ENCODE peak calls at places on chromosomes 13 and 19, in five cellular contexts. F is GM23248; Q is CD8-positive, alpha-beta memory T cell; Z is AG04450; J is lower lobe of right lung. K is an unnamed sample.
A peak's percentile ranks its signal among the peaks of the same experiment; 100 is the strongest.

GRCh38 chr19:10988921-10989320 is 28.1 kb downstream of the SMARCA4 start:
- DNase-seq in J (no peak), Q (no peak), Z (no peak), F (no peak), K (no peak)

GRCh38 chr19:13018037-13018914 is 23.0 kb downstream of the NFIX start:
- DNase-seq in Z (no peak), Q (no peak), F (peak; percentile 77), J (no peak), K (peak; percentile 90)

GRCh38 chr19:33498391-33499000 is 23.1 kb downstream of the PEPD start:
- DNase-seq in F (no peak), Q (peak; percentile 3), J (peak; percentile 30), Z (no peak), K (no peak)

GRCh38 chr19:34480971-34481821 is at the start of gene WTIP:
- DNase-seq in F (peak; percentile 91), Z (peak; percentile 80), J (peak; percentile 78), Q (no peak), K (peak; percentile 83)

GRCh38 chr13:30734434-30734833 is 909 bp upstream of the ALOX5AP start:
- DNase-seq in J (no peak), Z (peak; percentile 23), F (peak; percentile 73), Q (no peak), K (no peak)

GRCh38 chr19:10184636-10185035 is 10.1 kb downstream of the DNMT1 start:
- DNase-seq in J (no peak), F (no peak), Z (no peak), Q (no peak), K (no peak)

GRCh38 chr19:49585023-49585422 is 3.9 kb downstream of the PRRG2 start:
- DNase-seq in F (no peak), J (no peak), Q (no peak), Z (no peak), K (no peak)

GRCh38 chr19:46626441-46626840 is 1.6 kb upstream of the PTGIR start:
- DNase-seq in Q (no peak), J (no peak), Z (no peak), F (no peak), K (peak; percentile 63)

GRCh38 chr13:66926851-66927524 is 303.1 kb downstream of the PCDH9 start:
- DNase-seq in Q (no peak), F (no peak), J (no peak), Z (no peak), K (no peak)

GRCh38 chr19:34145741-34146202 is 26.5 kb upstream of the LSM14A start:
- DNase-seq in F (peak; percentile 60), Z (no peak), J (no peak), Q (peak; percentile 67), K (peak; percentile 29)

GRCh38 chr13:57627663-57628062 is 3.9 kb upstream of the PCDH17 start:
- DNase-seq in J (no peak), Z (no peak), Q (no peak), F (peak; percentile 36), K (no peak)

GRCh38 chr13:60627071-60627686 is 230.2 kb downstream of the TDRD3 start:
- DNase-seq in Q (no peak), J (no peak), Z (no peak), F (peak; percentile 50), K (no peak)

GRCh38 chr13:77300176-77301141 is 26.4 kb downstream of the MYCBP2 start:
- DNase-seq in J (no peak), F (peak; percentile 85), Z (peak; percentile 39), Q (no peak), K (peak; percentile 40)

GRCh38 chr19:45876411-45877197 is 9.3 kb downstream of the IRF2BP1 start:
- DNase-seq in Q (no peak), Z (no peak), F (peak; percentile 28), J (no peak), K (peak; percentile 80)

GRCh38 chr19:16435238-16435911 is 36.4 kb downstream of the EPS15L1 start:
- DNase-seq in Q (no peak), J (no peak), F (peak; percentile 92), Z (peak; percentile 84), K (peak; percentile 30)

GRCh38 chr19:8988204-8988603 is 22.0 kb downstream of the MUC16 start:
- DNase-seq in Z (no peak), F (no peak), Q (no peak), J (no peak), K (no peak)

GRCh38 chr19:4555657-4556561 is 3.6 kb downstream of the SEMA6B start:
- DNase-seq in F (no peak), Z (no peak), J (no peak), Q (no peak), K (no peak)

GRCh38 chr13:27770809-27771208 is 21.5 kb upstream of the GSX1 start:
- DNase-seq in J (no peak), Z (no peak), Q (no peak), F (peak; percentile 32), K (no peak)

GRCh38 chr19:37963190-37963947 is 56.4 kb downstream of the SIPA1L3 start:
- DNase-seq in J (no peak), Q (no peak), F (peak; percentile 51), Z (no peak), K (no peak)

GRCh38 chr19:37961198-37961597 is 54.2 kb downstream of the SIPA1L3 start:
- DNase-seq in J (no peak), Z (no peak), F (no peak), Q (no peak), K (no peak)

GRCh38 chr19:37966211-37967072 is 59.4 kb downstream of the SIPA1L3 start:
- DNase-seq in F (no peak), Q (no peak), J (peak; percentile 39), Z (no peak), K (no peak)

GRCh38 chr19:37959665-37960114 is 52.7 kb downstream of the SIPA1L3 start:
- DNase-seq in F (no peak), J (no peak), Q (no peak), Z (no peak), K (no peak)

DNA sequence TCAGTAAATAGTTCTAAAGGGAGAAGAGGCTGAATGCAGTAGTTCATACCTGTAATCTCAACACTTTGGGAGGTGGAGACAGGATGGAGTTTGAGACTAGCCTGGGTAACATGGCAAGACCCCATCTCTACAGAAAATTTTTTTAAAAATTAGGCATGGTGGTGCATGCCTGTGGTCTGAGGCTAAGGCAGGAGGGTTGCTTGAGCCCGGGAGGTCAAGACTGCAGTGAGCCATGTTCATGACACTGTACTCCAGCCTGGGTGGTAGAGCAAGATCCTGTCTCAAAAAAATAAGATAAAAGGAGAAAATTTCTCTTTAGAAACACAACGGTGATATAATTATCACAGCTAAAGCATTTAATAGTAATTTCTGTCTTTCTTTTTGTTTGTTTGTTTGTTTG is 57.1 kb downstream of the SIPA1L3 start:
- DNase-seq in Z (no peak), F (peak; percentile 17), J (no peak), Q (no peak), K (no peak)
- H3K27ac ChIP-seq in Z (no peak overlapping the region), F (peak overlapping the region; percentile 48), J (no peak overlapping the region), Q (no peak overlapping the region), K (no peak overlapping the region)

DNA sequence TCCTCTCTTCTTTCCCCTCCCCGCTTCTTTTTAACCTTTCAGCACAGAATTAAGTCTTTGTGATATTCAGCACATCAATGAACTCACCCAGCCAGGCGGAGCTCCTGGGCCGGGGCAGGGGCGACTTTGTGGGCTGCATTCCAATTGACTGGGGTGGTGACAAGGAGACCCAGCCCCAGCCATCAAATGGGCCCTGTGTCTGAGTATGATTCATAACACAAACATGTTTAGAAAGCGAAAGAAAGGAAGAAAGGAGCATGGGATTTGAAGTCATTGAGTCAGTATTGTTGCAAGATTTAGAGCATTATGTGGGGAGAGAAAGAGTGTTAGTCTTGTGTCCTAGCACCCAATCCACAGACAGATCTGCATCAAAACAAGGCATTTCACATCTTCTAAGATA is 185.3 kb downstream of the LHFPL6 start:
- DNase-seq in Q (no peak), Z (no peak), F (peak; percentile 63), J (no peak), K (peak; percentile 52)
- H3K4me3 ChIP-seq in Q (no peak overlapping the region), Z (no peak overlapping the region), F (peak overlapping the region; percentile 47), J (no peak overlapping the region), K (peak overlapping the region; percentile 25)

GRCh38 chr13:50323440-50324070 is 308.3 kb downstream of the KCNRG start:
- DNase-seq in F (peak; percentile 95), Q (no peak), J (no peak), Z (peak; percentile 71), K (no peak)
- H3K27ac ChIP-seq in F (peak overlapping the region; percentile 62), Q (no peak overlapping the region), J (no peak overlapping the region), Z (no peak overlapping the region), K (no peak overlapping the region)

DNA sequence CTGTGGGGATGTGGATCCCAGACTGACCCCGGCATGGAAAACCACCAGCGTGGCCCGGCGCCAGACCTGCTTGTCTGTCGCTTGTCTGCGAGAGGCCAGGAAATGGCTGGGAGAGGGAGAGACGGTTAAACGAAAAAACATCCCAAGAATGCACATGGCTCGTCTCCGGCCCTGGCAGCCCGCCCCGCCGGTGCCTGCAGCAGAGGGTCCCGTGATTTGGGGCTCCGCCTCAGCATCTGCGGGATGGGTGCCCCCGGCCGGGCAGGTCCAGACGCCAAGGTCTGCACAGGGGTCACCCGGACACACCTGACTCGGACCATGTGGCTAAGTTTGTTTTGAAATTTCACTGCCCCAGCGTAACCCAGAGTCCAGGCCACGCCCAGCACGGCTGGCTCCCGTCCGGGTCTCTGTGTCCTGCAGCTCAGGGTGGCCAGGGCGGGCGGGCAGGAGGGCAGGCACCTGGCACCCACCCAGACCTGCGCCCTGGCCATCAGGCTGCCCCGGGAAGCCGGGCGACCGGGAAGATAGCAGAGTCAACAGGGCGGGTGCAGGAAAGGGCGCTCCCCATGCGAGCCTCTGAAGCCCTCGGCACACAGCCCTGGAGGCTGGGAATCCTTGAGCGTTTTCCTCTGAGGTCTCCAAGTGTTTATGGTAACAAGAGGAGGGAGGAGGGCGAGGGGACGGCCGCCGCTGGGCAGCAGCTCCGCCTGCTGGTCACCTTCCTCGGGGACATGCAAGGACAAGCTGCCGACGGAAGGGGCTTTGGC is 103.2 kb downstream of the GADD45B start:
- DNase-seq in F (peak; percentile 94), Q (peak; percentile 79), Z (peak; percentile 61), J (peak; percentile 91), K (peak; percentile 97)
- H3K4me3 ChIP-seq in F (peak overlapping the region; percentile 80), Q (peak overlapping the region; percentile 43), Z (peak overlapping the region; percentile 64), J (peak overlapping the region; percentile 57), K (peak overlapping the region; percentile 1)

DNA sequence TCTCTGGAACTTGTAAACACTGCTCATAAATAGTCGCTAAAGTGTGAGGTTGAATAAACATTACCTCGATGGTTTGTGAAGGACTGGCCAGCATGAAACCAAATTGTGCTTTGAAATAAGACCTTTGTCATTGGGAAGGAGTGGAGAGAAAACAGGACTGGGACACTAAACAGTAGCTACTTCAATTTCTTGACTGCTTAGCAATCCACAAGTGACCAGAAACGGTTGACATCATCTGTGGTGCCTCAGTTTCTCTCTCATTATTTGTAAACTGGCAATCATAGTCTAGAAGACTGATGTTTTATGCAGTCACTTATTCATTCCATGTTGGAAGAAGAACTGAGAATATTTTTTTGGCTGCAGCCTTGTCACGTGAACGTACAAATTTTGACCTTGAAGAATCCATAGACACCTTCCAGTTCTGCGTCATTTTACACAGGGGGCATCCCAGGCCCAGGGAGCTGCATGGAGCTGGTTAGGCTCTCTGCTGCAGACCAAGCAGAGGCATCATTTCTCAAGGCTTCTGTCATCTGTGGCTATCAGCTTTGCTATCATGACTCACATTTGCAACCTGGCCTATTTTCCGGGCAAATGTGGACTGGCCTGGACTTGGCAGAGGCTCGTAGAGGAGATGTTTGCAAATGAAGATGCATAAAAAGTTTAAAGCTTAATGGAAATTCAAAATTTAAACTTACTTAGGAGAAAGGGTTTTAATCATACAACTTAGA is 391.8 kb downstream of the FGF9 start:
- DNase-seq in F (peak; percentile 20), J (no peak), Z (peak; percentile 11), Q (no peak), K (no peak)
- H3K27ac ChIP-seq in F (no peak overlapping the region), J (peak overlapping the region; percentile 64), Z (no peak overlapping the region), Q (peak overlapping the region; percentile 38), K (no peak overlapping the region)

K was measured in right cardiac atrium.